ENCODE peak calls at places on chromosome 11, in five cellular contexts. V, S, F, J and T are unnamed samples.

GRCh38 chr11:34356576-34356917 is 1.3 kb downstream of the ABTB2 start:
- DNase-seq in V (peak), S (no peak), F (peak), J (no peak), T (peak)

GRCh38 chr11:42951266-42951665 is 360.5 kb upstream of the API5 start:
- DNase-seq in V (no peak), S (no peak), F (no peak), J (no peak), T (no peak)

GRCh38 chr11:132245558-132246385 is 875.4 kb downstream of the NTM start:
- DNase-seq in V (no peak), S (no peak), F (no peak), J (no peak), T (no peak)

GRCh38 chr11:4484310-4484709 is 1.9 kb downstream of the OR52K1 start:
- DNase-seq in V (no peak), S (no peak), F (no peak), J (no peak), T (no peak)

GRCh38 chr11:45225961-45226871 is 59.9 kb downstream of the SYT13 start:
- DNase-seq in V (no peak), S (no peak), F (no peak), J (no peak), T (no peak)

GRCh38 chr11:95413021-95413420 is 182.0 kb upstream of the SESN3 start:
- DNase-seq in V (no peak), S (no peak), F (no peak), J (no peak), T (no peak)

GRCh38 chr11:65717906-65718305 is 2.7 kb downstream of the RNASEH2C start:
- DNase-seq in V (no peak), S (no peak), F (no peak), J (no peak), T (no peak)

GRCh38 chr11:19957301-19957985 is 202.8 kb downstream of the DBX1 start:
- DNase-seq in V (no peak), S (no peak), F (no peak), J (no peak), T (no peak)

GRCh38 chr11:9201372-9202162 is 63.6 kb downstream of the DENND5A start:
- DNase-seq in V (no peak), S (no peak), F (no peak), J (no peak), T (no peak)

GRCh38 chr11:78194490-78194889 is 5.8 kb downstream of the USP35 start:
- DNase-seq in V (no peak), S (no peak), F (no peak), J (no peak), T (no peak)

GRCh38 chr11:46521947-46522681 is 71.7 kb downstream of the AMBRA1 start:
- DNase-seq in V (no peak), S (no peak), F (no peak), J (no peak), T (no peak)

GRCh38 chr11:35163209-35163608 is 24.2 kb downstream of the CD44 start:
- DNase-seq in V (no peak), S (no peak), F (no peak), J (no peak), T (no peak)

GRCh38 chr11:117045196-117045595 is 53.0 kb downstream of the SIK3 start:
- DNase-seq in V (no peak), S (no peak), F (no peak), J (no peak), T (no peak)

GRCh38 chr11:120512727-120513435 is 1.3 kb downstream of the GRIK4 start:
- DNase-seq in V (no peak), S (no peak), F (peak), J (no peak), T (no peak)

GRCh38 chr11:76184551-76184993 is 21.7 kb downstream of the WNT11 start:
- DNase-seq in V (no peak), S (no peak), F (no peak), J (no peak), T (no peak)

GRCh38 chr11:507727-508515 is 879 bp upstream of the RNH1 start:
- DNase-seq in V (no peak), S (no peak), F (no peak), J (no peak), T (peak)

GRCh38 chr11:109728056-109728455 is 306.1 kb downstream of the C11orf87 start:
- DNase-seq in V (no peak), S (no peak), F (no peak), J (no peak), T (no peak)

GRCh38 chr11:104422320-104422944 is 258.5 kb upstream of the PDGFD start:
- DNase-seq in V (no peak), S (no peak), F (no peak), J (no peak), T (peak)

GRCh38 chr11:33622231-33622630 is 78.4 kb downstream of the C11orf91 start:
- DNase-seq in V (no peak), S (no peak), F (no peak), J (no peak), T (no peak)